ENCODE peak calls at places on chromosomes 3 and 15, in seven cellular contexts. One of them, this sample, is unnamed.

GRCh38 chr15:29677871-29678431 is 144.3 kb downstream of the TJP1 start:
- DNase-seq in NT2/D1: no peak
- DNase-seq in adrenal gland: no peak
- DNase-seq in thoracic aorta: no peak
- DNase-seq in heart left ventricle: no peak
- DNase-seq in psoas muscle: no peak
- DNase-seq in cardiac muscle cell: no peak
- DNase-seq in this sample: no peak

GRCh38 chr3:152264378-152264777 is 4.4 kb upstream of the MBNL1 start:
- DNase-seq in NT2/D1: no peak
- DNase-seq in adrenal gland: peak; percentile 13
- DNase-seq in thoracic aorta: no peak
- DNase-seq in heart left ventricle: no peak
- DNase-seq in psoas muscle: no peak
- DNase-seq in cardiac muscle cell: no peak
- DNase-seq in this sample: no peak

GRCh38 chr3:23888617-23889228 is 28.1 kb downstream of the NKIRAS1 start:
- DNase-seq in NT2/D1: no peak
- DNase-seq in adrenal gland: peak; percentile 19
- DNase-seq in thoracic aorta: no peak
- DNase-seq in heart left ventricle: no peak
- DNase-seq in psoas muscle: no peak
- DNase-seq in cardiac muscle cell: no peak
- DNase-seq in this sample: no peak

GRCh38 chr15:96699871-96700401 is 369.4 kb downstream of the NR2F2 start:
- DNase-seq in NT2/D1: peak; percentile 68
- DNase-seq in adrenal gland: no peak
- DNase-seq in thoracic aorta: no peak
- DNase-seq in heart left ventricle: no peak
- DNase-seq in psoas muscle: no peak
- DNase-seq in cardiac muscle cell: no peak
- DNase-seq in this sample: no peak

GRCh38 chr3:43144811-43145490 is 39.1 kb upstream of the POMGNT2 start:
- DNase-seq in NT2/D1: no peak
- DNase-seq in adrenal gland: peak; percentile 59
- DNase-seq in thoracic aorta: no peak
- DNase-seq in heart left ventricle: no peak
- DNase-seq in psoas muscle: peak; percentile 19
- DNase-seq in cardiac muscle cell: no peak
- DNase-seq in this sample: no peak

GRCh38 chr3:188244395-188244861 is 90.5 kb downstream of the LPP start:
- DNase-seq in NT2/D1: no peak
- DNase-seq in adrenal gland: no peak
- DNase-seq in thoracic aorta: no peak
- DNase-seq in heart left ventricle: no peak
- DNase-seq in psoas muscle: no peak
- DNase-seq in cardiac muscle cell: no peak
- DNase-seq in this sample: no peak

GRCh38 chr15:41558400-41559238 is at the start of gene TYRO3:
- DNase-seq in NT2/D1: no peak
- DNase-seq in adrenal gland: peak; percentile 72
- DNase-seq in thoracic aorta: no peak
- DNase-seq in heart left ventricle: peak; percentile 82
- DNase-seq in psoas muscle: peak; percentile 75
- DNase-seq in cardiac muscle cell: peak; percentile 76
- DNase-seq in this sample: peak; percentile 59

GRCh38 chr15:66852064-66852905 is 150.2 kb downstream of the SMAD6 start:
- DNase-seq in NT2/D1: no peak
- DNase-seq in adrenal gland: no peak
- DNase-seq in thoracic aorta: no peak
- DNase-seq in heart left ventricle: no peak
- DNase-seq in psoas muscle: no peak
- DNase-seq in cardiac muscle cell: no peak
- DNase-seq in this sample: peak; percentile 2

GRCh38 chr3:124532071-124532470 is 198.2 kb upstream of the UMPS start:
- DNase-seq in NT2/D1: no peak
- DNase-seq in adrenal gland: no peak
- DNase-seq in thoracic aorta: no peak
- DNase-seq in heart left ventricle: no peak
- DNase-seq in psoas muscle: no peak
- DNase-seq in cardiac muscle cell: no peak
- DNase-seq in this sample: no peak

GRCh38 chr3:14616606-14617507 is 34.7 kb upstream of the CCDC174 start:
- DNase-seq in NT2/D1: no peak
- DNase-seq in adrenal gland: no peak
- DNase-seq in thoracic aorta: no peak
- DNase-seq in heart left ventricle: no peak
- DNase-seq in psoas muscle: no peak
- DNase-seq in cardiac muscle cell: no peak
- DNase-seq in this sample: no peak

GRCh38 chr3:146953523-146954125 is 348.5 kb upstream of the PLSCR5 start:
- DNase-seq in NT2/D1: no peak
- DNase-seq in adrenal gland: no peak
- DNase-seq in thoracic aorta: no peak
- DNase-seq in heart left ventricle: no peak
- DNase-seq in psoas muscle: no peak
- DNase-seq in cardiac muscle cell: no peak
- DNase-seq in this sample: no peak

GRCh38 chr3:126468028-126468891 is 7.4 kb downstream of the ZXDC start:
- DNase-seq in NT2/D1: no peak
- DNase-seq in adrenal gland: peak; percentile 55
- DNase-seq in thoracic aorta: no peak
- DNase-seq in heart left ventricle: no peak
- DNase-seq in psoas muscle: no peak
- DNase-seq in cardiac muscle cell: no peak
- DNase-seq in this sample: no peak

GRCh38 chr15:85337398-85338074 is 42.9 kb upstream of the AKAP13 start:
- DNase-seq in NT2/D1: no peak
- DNase-seq in adrenal gland: peak; percentile 33
- DNase-seq in thoracic aorta: no peak
- DNase-seq in heart left ventricle: no peak
- DNase-seq in psoas muscle: no peak
- DNase-seq in cardiac muscle cell: no peak
- DNase-seq in this sample: no peak

GRCh38 chr3:127676456-127676855 is 3.7 kb downstream of the ABTB1 start:
- DNase-seq in NT2/D1: no peak
- DNase-seq in adrenal gland: no peak
- DNase-seq in thoracic aorta: no peak
- DNase-seq in heart left ventricle: peak; percentile 34
- DNase-seq in psoas muscle: no peak
- DNase-seq in cardiac muscle cell: no peak
- DNase-seq in this sample: no peak

GRCh38 chr3:71754610-71755253 is 1.1 kb downstream of the GPR27 start:
- DNase-seq in NT2/D1: no peak
- DNase-seq in adrenal gland: no peak
- DNase-seq in thoracic aorta: no peak
- DNase-seq in heart left ventricle: no peak
- DNase-seq in psoas muscle: no peak
- DNase-seq in cardiac muscle cell: no peak
- DNase-seq in this sample: no peak

GRCh38 chr3:178562869-178563232 is 26.6 kb downstream of the KCNMB2 start:
- DNase-seq in NT2/D1: no peak
- DNase-seq in adrenal gland: no peak
- DNase-seq in thoracic aorta: no peak
- DNase-seq in heart left ventricle: no peak
- DNase-seq in psoas muscle: no peak
- DNase-seq in cardiac muscle cell: no peak
- DNase-seq in this sample: no peak

GRCh38 chr3:171690291-171690690 is 120.0 kb downstream of the PLD1 start:
- DNase-seq in NT2/D1: no peak
- DNase-seq in adrenal gland: no peak
- DNase-seq in thoracic aorta: no peak
- DNase-seq in heart left ventricle: no peak
- DNase-seq in psoas muscle: no peak
- DNase-seq in cardiac muscle cell: no peak
- DNase-seq in this sample: no peak

GRCh38 chr3:186125118-186125517 is 16.2 kb upstream of the ETV5 start:
- DNase-seq in NT2/D1: no peak
- DNase-seq in adrenal gland: no peak
- DNase-seq in thoracic aorta: no peak
- DNase-seq in heart left ventricle: no peak
- DNase-seq in psoas muscle: no peak
- DNase-seq in cardiac muscle cell: no peak
- DNase-seq in this sample: no peak

GRCh38 chr15:81888748-81889479 is 156.9 kb downstream of the MEX3B start:
- DNase-seq in NT2/D1: no peak
- DNase-seq in adrenal gland: no peak
- DNase-seq in thoracic aorta: no peak
- DNase-seq in heart left ventricle: no peak
- DNase-seq in psoas muscle: no peak
- DNase-seq in cardiac muscle cell: no peak
- DNase-seq in this sample: peak; percentile 69

GRCh38 chr3:143811602-143812001 is 36.7 kb downstream of the SLC9A9 start:
- DNase-seq in NT2/D1: no peak
- DNase-seq in adrenal gland: peak; percentile 54
- DNase-seq in thoracic aorta: no peak
- DNase-seq in heart left ventricle: peak; percentile 63
- DNase-seq in psoas muscle: peak; percentile 61
- DNase-seq in cardiac muscle cell: no peak
- DNase-seq in this sample: no peak

GRCh38 chr15:77455696-77456293 is 35.1 kb downstream of the HMG20A start:
- DNase-seq in NT2/D1: no peak
- DNase-seq in adrenal gland: no peak
- DNase-seq in thoracic aorta: no peak
- DNase-seq in heart left ventricle: no peak
- DNase-seq in psoas muscle: no peak
- DNase-seq in cardiac muscle cell: no peak
- DNase-seq in this sample: no peak

GRCh38 chr15:73386886-73387506 is 18.2 kb upstream of the HCN4 start:
- DNase-seq in NT2/D1: no peak
- DNase-seq in adrenal gland: no peak
- DNase-seq in thoracic aorta: no peak
- DNase-seq in heart left ventricle: no peak
- DNase-seq in psoas muscle: no peak
- DNase-seq in cardiac muscle cell: no peak
- DNase-seq in this sample: no peak

GRCh38 chr15:73378089-73378488 is 9.3 kb upstream of the HCN4 start:
- DNase-seq in NT2/D1: no peak
- DNase-seq in adrenal gland: no peak
- DNase-seq in thoracic aorta: no peak
- DNase-seq in heart left ventricle: peak; percentile 74
- DNase-seq in psoas muscle: no peak
- DNase-seq in cardiac muscle cell: no peak
- DNase-seq in this sample: no peak

GRCh38 chr15:59437777-59438574 is at the start of gene FAM81A:
- DNase-seq in NT2/D1: peak; percentile 11
- DNase-seq in adrenal gland: peak; percentile 77
- DNase-seq in thoracic aorta: peak; percentile 35
- DNase-seq in heart left ventricle: peak; percentile 91
- DNase-seq in psoas muscle: peak; percentile 83
- DNase-seq in cardiac muscle cell: peak; percentile 94
- DNase-seq in this sample: peak; percentile 90

GRCh38 chr3:187989458-187990153 is 164.4 kb upstream of the LPP start:
- DNase-seq in NT2/D1: peak; percentile 90
- DNase-seq in adrenal gland: no peak
- DNase-seq in thoracic aorta: no peak
- DNase-seq in heart left ventricle: no peak
- DNase-seq in psoas muscle: no peak
- DNase-seq in cardiac muscle cell: peak; percentile 48
- DNase-seq in this sample: no peak

GRCh38 chr3:107240183-107241091 is 136.8 kb upstream of the CCDC54 start:
- DNase-seq in NT2/D1: peak; percentile 38
- DNase-seq in adrenal gland: peak; percentile 80
- DNase-seq in thoracic aorta: no peak
- DNase-seq in heart left ventricle: peak; percentile 88
- DNase-seq in psoas muscle: peak; percentile 82
- DNase-seq in cardiac muscle cell: peak; percentile 81
- DNase-seq in this sample: peak; percentile 84

GRCh38 chr15:94252223-94252766 is 20.9 kb downstream of the MCTP2 start:
- DNase-seq in NT2/D1: no peak
- DNase-seq in adrenal gland: no peak
- DNase-seq in thoracic aorta: no peak
- DNase-seq in heart left ventricle: no peak
- DNase-seq in psoas muscle: no peak
- DNase-seq in cardiac muscle cell: no peak
- DNase-seq in this sample: no peak
- H3K4me1 ChIP-seq in NT2/D1: no peaks in the 10 kb centered on the region
- H3K4me1 ChIP-seq in adrenal gland: no peaks in the 10 kb centered on the region
- H3K4me1 ChIP-seq in thoracic aorta: no peaks in the 10 kb centered on the region
- H3K4me1 ChIP-seq in heart left ventricle: no peaks in the 10 kb centered on the region
- H3K4me1 ChIP-seq in psoas muscle: no peaks in the 10 kb centered on the region
- H3K4me1 ChIP-seq in cardiac muscle cell: no peaks in the 10 kb centered on the region
- H3K4me1 ChIP-seq in this sample: no peaks in the 10 kb centered on the region

DNA sequence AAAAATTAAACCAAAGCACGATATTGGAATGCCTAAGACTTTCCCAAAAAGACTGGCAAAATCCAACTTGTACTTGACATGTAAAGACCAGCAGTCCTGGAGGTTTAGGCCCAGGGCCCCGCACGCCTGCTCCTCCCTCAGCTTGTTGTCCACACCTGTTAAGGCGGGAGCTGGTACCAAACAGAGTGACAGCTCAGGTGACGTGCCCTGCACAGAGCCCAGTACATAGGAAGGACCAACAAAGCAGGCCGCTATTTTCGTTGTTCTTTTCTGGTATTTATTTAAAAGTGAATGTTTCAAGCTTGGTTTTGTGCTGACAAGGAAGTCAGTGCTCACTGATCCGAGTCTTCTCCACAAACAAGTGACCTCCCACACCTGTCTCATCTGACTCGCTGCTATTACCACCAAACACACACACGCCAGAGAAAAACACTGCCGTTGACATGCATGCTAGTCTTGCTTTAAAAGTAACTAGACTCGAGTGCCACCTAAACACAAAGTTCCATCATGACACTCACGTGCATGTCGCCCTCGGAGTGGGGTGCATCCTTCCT is 50.2 kb downstream of the HERC2 start:
- DNase-seq in NT2/D1: no peak
- DNase-seq in adrenal gland: no peak
- DNase-seq in thoracic aorta: no peak
- DNase-seq in heart left ventricle: no peak
- DNase-seq in psoas muscle: no peak
- DNase-seq in cardiac muscle cell: no peak
- DNase-seq in this sample: no peak
- H3K36me3 ChIP-seq in NT2/D1: peaks cover 59% of the 10 kb centered on the region
- H3K36me3 ChIP-seq in adrenal gland: peaks cover 62% of the 10 kb centered on the region
- H3K36me3 ChIP-seq in thoracic aorta: peaks cover 29% of the 10 kb centered on the region
- H3K36me3 ChIP-seq in heart left ventricle: peaks cover 93% of the 10 kb centered on the region
- H3K36me3 ChIP-seq in psoas muscle: peaks cover 2% of the 10 kb centered on the region
- H3K36me3 ChIP-seq in cardiac muscle cell: peaks cover 37% of the 10 kb centered on the region
- H3K36me3 ChIP-seq in this sample: peaks cover 27% of the 10 kb centered on the region

DNA sequence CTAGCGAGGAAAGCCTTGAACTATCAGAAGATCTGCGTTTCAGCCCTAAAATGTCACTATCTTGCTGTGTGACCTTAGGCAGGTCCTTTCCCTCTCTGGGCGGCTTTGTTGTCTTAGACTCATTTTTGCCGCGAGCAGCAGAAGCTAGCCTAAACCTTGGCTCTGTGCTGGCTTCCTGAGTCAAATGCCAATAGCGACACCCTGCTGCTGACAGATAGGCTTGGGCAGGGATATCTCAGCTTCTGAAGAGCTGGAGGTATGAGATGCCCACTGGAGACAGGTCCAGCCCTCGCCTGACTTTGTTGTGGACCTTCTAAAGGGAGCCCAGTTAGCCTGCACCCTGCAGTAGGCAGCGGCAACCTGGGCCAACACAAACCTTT is 1.3 kb downstream of the ADAMTSL3 start:
- DNase-seq in NT2/D1: no peak
- DNase-seq in adrenal gland: no peak
- DNase-seq in thoracic aorta: no peak
- DNase-seq in heart left ventricle: no peak
- DNase-seq in psoas muscle: no peak
- DNase-seq in cardiac muscle cell: no peak
- DNase-seq in this sample: no peak
- H3K4me3 ChIP-seq in NT2/D1: no peak overlapping the region
- H3K4me3 ChIP-seq in adrenal gland: peak overlapping the region; percentile 56
- H3K4me3 ChIP-seq in thoracic aorta: peak overlapping the region; percentile 96
- H3K4me3 ChIP-seq in heart left ventricle: peak overlapping the region; percentile 63
- H3K4me3 ChIP-seq in psoas muscle: peak overlapping the region; percentile 64
- H3K4me3 ChIP-seq in cardiac muscle cell: no peak overlapping the region
- H3K4me3 ChIP-seq in this sample: no peak overlapping the region

GRCh38 chr3:69811452-69812401 is 72.5 kb downstream of the MITF start:
- DNase-seq in NT2/D1: no peak
- DNase-seq in adrenal gland: no peak
- DNase-seq in thoracic aorta: no peak
- DNase-seq in heart left ventricle: no peak
- DNase-seq in psoas muscle: no peak
- DNase-seq in cardiac muscle cell: no peak
- DNase-seq in this sample: no peak
- H3K4me1 ChIP-seq in NT2/D1: no peaks in the 10 kb centered on the region
- H3K4me1 ChIP-seq in adrenal gland: peaks cover 6% of the 10 kb centered on the region
- H3K4me1 ChIP-seq in thoracic aorta: peaks cover 15% of the 10 kb centered on the region
- H3K4me1 ChIP-seq in heart left ventricle: peaks cover 20% of the 10 kb centered on the region
- H3K4me1 ChIP-seq in psoas muscle: peaks cover 74% of the 10 kb centered on the region
- H3K4me1 ChIP-seq in cardiac muscle cell: peaks cover 50% of the 10 kb centered on the region
- H3K4me1 ChIP-seq in this sample: no peaks in the 10 kb centered on the region